ENCODE peak calls at places on chromosomes 12 and 14, in seven cellular contexts. R, A, V, P, N, D and X are unnamed samples.

GRCh38 chr12:121789233-121789781 is 4.2 kb downstream of the RHOF start:
- DNase-seq in R (no peak), A (no peak), V (no peak), P (no peak), N (no peak), D (no peak), X (no peak)

GRCh38 chr12:1799882-1800645 is 20.3 kb upstream of the LRTM2 start:
- DNase-seq in R (no peak), A (no peak), V (no peak), P (no peak), N (no peak), D (no peak), X (no peak)

GRCh38 chr12:56900583-56900982 is 33.6 kb downstream of the SDR9C7 start:
- DNase-seq in R (no peak), A (no peak), V (no peak), P (no peak), N (no peak), D (no peak), X (peak; percentile 10)

GRCh38 chr12:84706374-84706773 is 206.2 kb downstream of the SLC6A15 start:
- DNase-seq in R (no peak), A (no peak), V (no peak), P (no peak), N (no peak), D (no peak), X (no peak)

GRCh38 chr12:52877242-52877641 is 27.6 kb downstream of the KRT8 start:
- DNase-seq in R (no peak), A (peak; percentile 24), V (no peak), P (no peak), N (no peak), D (no peak), X (no peak)

GRCh38 chr12:112837629-112838191 is 46.2 kb downstream of the RPH3A start:
- DNase-seq in R (no peak), A (no peak), V (no peak), P (no peak), N (no peak), D (peak; percentile 21), X (peak; percentile 63)

GRCh38 chr14:105069554-105069886 is 4.3 kb upstream of the GPR132 start:
- DNase-seq in R (no peak), A (no peak), V (no peak), P (no peak), N (no peak), D (no peak), X (no peak)

GRCh38 chr12:46459881-46460545 is 87.4 kb upstream of the SLC38A2 start:
- DNase-seq in R (no peak), A (no peak), V (no peak), P (no peak), N (no peak), D (no peak), X (no peak)

GRCh38 chr12:46915861-46916260 is 90.1 kb upstream of the SLC38A4 start:
- DNase-seq in R (no peak), A (no peak), V (no peak), P (no peak), N (no peak), D (peak; percentile 95), X (peak; percentile 93)

GRCh38 chr12:10543499-10543898 is 37.8 kb downstream of the EIF2S3B start:
- DNase-seq in R (no peak), A (no peak), V (no peak), P (no peak), N (no peak), D (no peak), X (no peak)

GRCh38 chr14:20690848-20691640 is 2.5 kb downstream of the ANG start:
- DNase-seq in R (no peak), A (peak; percentile 91), V (peak; percentile 53), P (no peak), N (peak; percentile 51), D (peak; percentile 72), X (peak; percentile 81)

GRCh38 chr14:22980672-22981089 is 1.7 kb downstream of the AJUBA start:
- DNase-seq in R (no peak), A (no peak), V (peak; percentile 60), P (no peak), N (peak; percentile 57), D (peak; percentile 67), X (peak; percentile 83)

GRCh38 chr14:35553808-35554207 is 19.8 kb downstream of the INSM2 start:
- DNase-seq in R (no peak), A (no peak), V (no peak), P (no peak), N (no peak), D (peak; percentile 25), X (peak; percentile 3)

GRCh38 chr14:33774161-33774560 is 176.7 kb downstream of the EGLN3 start:
- DNase-seq in R (no peak), A (no peak), V (no peak), P (no peak), N (no peak), D (no peak), X (no peak)

GRCh38 chr14:56733396-56733795 is 76.9 kb downstream of the OTX2 start:
- DNase-seq in R (no peak), A (no peak), V (no peak), P (no peak), N (no peak), D (no peak), X (no peak)

GRCh38 chr14:67365476-67365875 is 5.3 kb downstream of the EIF2S1 start:
- DNase-seq in R (no peak), A (no peak), V (no peak), P (no peak), N (no peak), D (no peak), X (no peak)

GRCh38 chr12:39332661-39333175 is 110.2 kb downstream of the KIF21A start:
- DNase-seq in R (no peak), A (no peak), V (no peak), P (no peak), N (no peak), D (no peak), X (no peak)

GRCh38 chr12:122471324-122472226 is 29.2 kb downstream of the ZCCHC8 start:
- DNase-seq in R (no peak), A (peak; percentile 68), V (no peak), P (no peak), N (peak; percentile 18), D (peak; percentile 79), X (peak; percentile 82)

GRCh38 chr12:53585726-53586125 is 40.5 kb downstream of the ATF7 start:
- DNase-seq in R (no peak), A (no peak), V (no peak), P (no peak), N (no peak), D (no peak), X (no peak)

GRCh38 chr12:1851126-1851791 is 30.9 kb downstream of the LRTM2 start:
- DNase-seq in R (no peak), A (peak; percentile 93), V (no peak), P (no peak), N (no peak), D (peak; percentile 88), X (peak; percentile 58)